ENCODE peak calls at places on chromosome 13, in eight cellular contexts. One of them, this sample, is unnamed.

GRCh38 chr13:44051923-44052322 is 172.2 kb downstream of the LACC1 start:
- DNase-seq in stimulated activated CD8-positive, alpha-beta memory T cell treated with anti-CD3 and anti-CD28 coated beads, Interleukin-7, amount 100 ng/mL, for 1 hour: no peak
- DNase-seq in BJ: no peak
- DNase-seq in T47D: peak
- DNase-seq in GM13977: no peak
- DNase-seq in activated CD4-positive, alpha-beta T cell treated with anti-CD3 and anti-CD28 coated beads, Interleukin-2, amount 10 ng/mL, durations not matched to agents 7 days and 5 days: no peak
- DNase-seq in GDM1: no peak
- DNase-seq in activated T-cell treated with anti-CD3 and anti-CD28 coated beads, Interleukin-2, amount 50 U/mL, for 72 hours: no peak
- DNase-seq in this sample: no peak

GRCh38 chr13:96940961-96941360 is 53.3 kb downstream of the OXGR1 start:
- DNase-seq in stimulated activated CD8-positive, alpha-beta memory T cell treated with anti-CD3 and anti-CD28 coated beads, Interleukin-7, amount 100 ng/mL, for 1 hour: no peak
- DNase-seq in BJ: no peak
- DNase-seq in GM13977: no peak
- DNase-seq in activated CD4-positive, alpha-beta T cell treated with anti-CD3 and anti-CD28 coated beads, Interleukin-2, amount 10 ng/mL, durations not matched to agents 7 days and 5 days: no peak
- DNase-seq in GDM1: no peak
- DNase-seq in T47D: no peak
- DNase-seq in activated T-cell treated with anti-CD3 and anti-CD28 coated beads, Interleukin-2, amount 50 U/mL, for 72 hours: no peak
- DNase-seq in this sample: no peak

GRCh38 chr13:74839656-74840055 is 642.3 kb downstream of the TBC1D4 start:
- DNase-seq in activated T-cell treated with anti-CD3 and anti-CD28 coated beads, Interleukin-2, amount 50 U/mL, for 72 hours: no peak
- DNase-seq in stimulated activated CD8-positive, alpha-beta memory T cell treated with anti-CD3 and anti-CD28 coated beads, Interleukin-7, amount 100 ng/mL, for 1 hour: no peak
- DNase-seq in T47D: no peak
- DNase-seq in GM13977: no peak
- DNase-seq in GDM1: no peak
- DNase-seq in BJ: no peak
- DNase-seq in activated CD4-positive, alpha-beta T cell treated with anti-CD3 and anti-CD28 coated beads, Interleukin-2, amount 10 ng/mL, durations not matched to agents 7 days and 5 days: no peak
- DNase-seq in this sample: no peak

GRCh38 chr13:111177803-111178389 is 62.8 kb downstream of the ARHGEF7 start:
- DNase-seq in GDM1: no peak
- DNase-seq in stimulated activated CD8-positive, alpha-beta memory T cell treated with anti-CD3 and anti-CD28 coated beads, Interleukin-7, amount 100 ng/mL, for 1 hour: no peak
- DNase-seq in activated CD4-positive, alpha-beta T cell treated with anti-CD3 and anti-CD28 coated beads, Interleukin-2, amount 10 ng/mL, durations not matched to agents 7 days and 5 days: no peak
- DNase-seq in GM13977: no peak
- DNase-seq in BJ: peak
- DNase-seq in T47D: no peak
- DNase-seq in activated T-cell treated with anti-CD3 and anti-CD28 coated beads, Interleukin-2, amount 50 U/mL, for 72 hours: no peak
- DNase-seq in this sample: no peak

GRCh38 chr13:25874064-25874737 is 177.6 kb downstream of the SHISA2 start:
- DNase-seq in GDM1: no peak
- DNase-seq in stimulated activated CD8-positive, alpha-beta memory T cell treated with anti-CD3 and anti-CD28 coated beads, Interleukin-7, amount 100 ng/mL, for 1 hour: no peak
- DNase-seq in activated T-cell treated with anti-CD3 and anti-CD28 coated beads, Interleukin-2, amount 50 U/mL, for 72 hours: no peak
- DNase-seq in T47D: no peak
- DNase-seq in GM13977: no peak
- DNase-seq in activated CD4-positive, alpha-beta T cell treated with anti-CD3 and anti-CD28 coated beads, Interleukin-2, amount 10 ng/mL, durations not matched to agents 7 days and 5 days: no peak
- DNase-seq in BJ: no peak
- DNase-seq in this sample: no peak

GRCh38 chr13:108269601-108270328 is at the start of gene TNFSF13B:
- DNase-seq in GDM1: peak
- DNase-seq in stimulated activated CD8-positive, alpha-beta memory T cell treated with anti-CD3 and anti-CD28 coated beads, Interleukin-7, amount 100 ng/mL, for 1 hour: no peak
- DNase-seq in GM13977: peak
- DNase-seq in activated CD4-positive, alpha-beta T cell treated with anti-CD3 and anti-CD28 coated beads, Interleukin-2, amount 10 ng/mL, durations not matched to agents 7 days and 5 days: peak
- DNase-seq in BJ: peak
- DNase-seq in T47D: peak
- DNase-seq in activated T-cell treated with anti-CD3 and anti-CD28 coated beads, Interleukin-2, amount 50 U/mL, for 72 hours: peak
- DNase-seq in this sample: peak

GRCh38 chr13:24613755-24614154 is 66.5 kb upstream of the ATP12A start:
- DNase-seq in activated T-cell treated with anti-CD3 and anti-CD28 coated beads, Interleukin-2, amount 50 U/mL, for 72 hours: no peak
- DNase-seq in GM13977: no peak
- DNase-seq in T47D: no peak
- DNase-seq in stimulated activated CD8-positive, alpha-beta memory T cell treated with anti-CD3 and anti-CD28 coated beads, Interleukin-7, amount 100 ng/mL, for 1 hour: no peak
- DNase-seq in activated CD4-positive, alpha-beta T cell treated with anti-CD3 and anti-CD28 coated beads, Interleukin-2, amount 10 ng/mL, durations not matched to agents 7 days and 5 days: no peak
- DNase-seq in GDM1: no peak
- DNase-seq in BJ: no peak
- DNase-seq in this sample: no peak

GRCh38 chr13:60329221-60329983 is 67.6 kb upstream of the TDRD3 start:
- DNase-seq in T47D: peak
- DNase-seq in activated T-cell treated with anti-CD3 and anti-CD28 coated beads, Interleukin-2, amount 50 U/mL, for 72 hours: peak
- DNase-seq in GDM1: peak
- DNase-seq in activated CD4-positive, alpha-beta T cell treated with anti-CD3 and anti-CD28 coated beads, Interleukin-2, amount 10 ng/mL, durations not matched to agents 7 days and 5 days: peak
- DNase-seq in GM13977: peak
- DNase-seq in BJ: no peak
- DNase-seq in stimulated activated CD8-positive, alpha-beta memory T cell treated with anti-CD3 and anti-CD28 coated beads, Interleukin-7, amount 100 ng/mL, for 1 hour: no peak
- DNase-seq in this sample: peak

GRCh38 chr13:66492479-66492878 is 737.7 kb downstream of the PCDH9 start:
- DNase-seq in activated CD4-positive, alpha-beta T cell treated with anti-CD3 and anti-CD28 coated beads, Interleukin-2, amount 10 ng/mL, durations not matched to agents 7 days and 5 days: no peak
- DNase-seq in T47D: peak
- DNase-seq in GDM1: no peak
- DNase-seq in BJ: no peak
- DNase-seq in stimulated activated CD8-positive, alpha-beta memory T cell treated with anti-CD3 and anti-CD28 coated beads, Interleukin-7, amount 100 ng/mL, for 1 hour: no peak
- DNase-seq in GM13977: no peak
- DNase-seq in activated T-cell treated with anti-CD3 and anti-CD28 coated beads, Interleukin-2, amount 50 U/mL, for 72 hours: no peak
- DNase-seq in this sample: no peak

GRCh38 chr13:51380269-51380668 is 40.8 kb downstream of the SERPINE3 start:
- DNase-seq in GM13977: no peak
- DNase-seq in stimulated activated CD8-positive, alpha-beta memory T cell treated with anti-CD3 and anti-CD28 coated beads, Interleukin-7, amount 100 ng/mL, for 1 hour: no peak
- DNase-seq in activated CD4-positive, alpha-beta T cell treated with anti-CD3 and anti-CD28 coated beads, Interleukin-2, amount 10 ng/mL, durations not matched to agents 7 days and 5 days: no peak
- DNase-seq in T47D: peak
- DNase-seq in BJ: no peak
- DNase-seq in activated T-cell treated with anti-CD3 and anti-CD28 coated beads, Interleukin-2, amount 50 U/mL, for 72 hours: no peak
- DNase-seq in GDM1: no peak
- DNase-seq in this sample: no peak

GRCh38 chr13:75725784-75726183 is 89.7 kb downstream of the LMO7 start:
- DNase-seq in stimulated activated CD8-positive, alpha-beta memory T cell treated with anti-CD3 and anti-CD28 coated beads, Interleukin-7, amount 100 ng/mL, for 1 hour: no peak
- DNase-seq in activated T-cell treated with anti-CD3 and anti-CD28 coated beads, Interleukin-2, amount 50 U/mL, for 72 hours: no peak
- DNase-seq in T47D: peak
- DNase-seq in GM13977: no peak
- DNase-seq in GDM1: no peak
- DNase-seq in BJ: no peak
- DNase-seq in activated CD4-positive, alpha-beta T cell treated with anti-CD3 and anti-CD28 coated beads, Interleukin-2, amount 10 ng/mL, durations not matched to agents 7 days and 5 days: no peak
- DNase-seq in this sample: no peak

GRCh38 chr13:102220681-102221228 is 181.1 kb downstream of the FGF14 start:
- DNase-seq in GDM1: no peak
- DNase-seq in activated T-cell treated with anti-CD3 and anti-CD28 coated beads, Interleukin-2, amount 50 U/mL, for 72 hours: no peak
- DNase-seq in activated CD4-positive, alpha-beta T cell treated with anti-CD3 and anti-CD28 coated beads, Interleukin-2, amount 10 ng/mL, durations not matched to agents 7 days and 5 days: no peak
- DNase-seq in GM13977: no peak
- DNase-seq in T47D: no peak
- DNase-seq in BJ: no peak
- DNase-seq in stimulated activated CD8-positive, alpha-beta memory T cell treated with anti-CD3 and anti-CD28 coated beads, Interleukin-7, amount 100 ng/mL, for 1 hour: no peak
- DNase-seq in this sample: no peak

GRCh38 chr13:113862191-113862765 is 1.6 kb downstream of the GAS6 start:
- DNase-seq in activated T-cell treated with anti-CD3 and anti-CD28 coated beads, Interleukin-2, amount 50 U/mL, for 72 hours: no peak
- DNase-seq in GM13977: no peak
- DNase-seq in activated CD4-positive, alpha-beta T cell treated with anti-CD3 and anti-CD28 coated beads, Interleukin-2, amount 10 ng/mL, durations not matched to agents 7 days and 5 days: no peak
- DNase-seq in stimulated activated CD8-positive, alpha-beta memory T cell treated with anti-CD3 and anti-CD28 coated beads, Interleukin-7, amount 100 ng/mL, for 1 hour: no peak
- DNase-seq in GDM1: no peak
- DNase-seq in T47D: no peak
- DNase-seq in BJ: no peak
- DNase-seq in this sample: no peak

GRCh38 chr13:33319859-33320258 is 34.3 kb upstream of the STARD13 start:
- DNase-seq in activated CD4-positive, alpha-beta T cell treated with anti-CD3 and anti-CD28 coated beads, Interleukin-2, amount 10 ng/mL, durations not matched to agents 7 days and 5 days: no peak
- DNase-seq in T47D: peak
- DNase-seq in GDM1: no peak
- DNase-seq in GM13977: no peak
- DNase-seq in activated T-cell treated with anti-CD3 and anti-CD28 coated beads, Interleukin-2, amount 50 U/mL, for 72 hours: no peak
- DNase-seq in BJ: no peak
- DNase-seq in stimulated activated CD8-positive, alpha-beta memory T cell treated with anti-CD3 and anti-CD28 coated beads, Interleukin-7, amount 100 ng/mL, for 1 hour: no peak
- DNase-seq in this sample: no peak

GRCh38 chr13:112800057-112800456 is 110.2 kb downstream of the ATP11A start:
- DNase-seq in BJ: no peak
- DNase-seq in activated T-cell treated with anti-CD3 and anti-CD28 coated beads, Interleukin-2, amount 50 U/mL, for 72 hours: no peak
- DNase-seq in stimulated activated CD8-positive, alpha-beta memory T cell treated with anti-CD3 and anti-CD28 coated beads, Interleukin-7, amount 100 ng/mL, for 1 hour: no peak
- DNase-seq in GM13977: no peak
- DNase-seq in GDM1: no peak
- DNase-seq in T47D: no peak
- DNase-seq in activated CD4-positive, alpha-beta T cell treated with anti-CD3 and anti-CD28 coated beads, Interleukin-2, amount 10 ng/mL, durations not matched to agents 7 days and 5 days: no peak
- DNase-seq in this sample: no peak

GRCh38 chr13:49627831-49628652 is at the start of gene ARL11:
- DNase-seq in T47D: peak
- DNase-seq in stimulated activated CD8-positive, alpha-beta memory T cell treated with anti-CD3 and anti-CD28 coated beads, Interleukin-7, amount 100 ng/mL, for 1 hour: peak
- DNase-seq in activated T-cell treated with anti-CD3 and anti-CD28 coated beads, Interleukin-2, amount 50 U/mL, for 72 hours: peak
- DNase-seq in activated CD4-positive, alpha-beta T cell treated with anti-CD3 and anti-CD28 coated beads, Interleukin-2, amount 10 ng/mL, durations not matched to agents 7 days and 5 days: peak
- DNase-seq in BJ: no peak
- DNase-seq in GM13977: peak
- DNase-seq in GDM1: peak
- DNase-seq in this sample: no peak

GRCh38 chr13:50594276-50594970 is 249.1 kb downstream of the DLEU7 start:
- DNase-seq in GDM1: peak
- DNase-seq in BJ: no peak
- DNase-seq in activated CD4-positive, alpha-beta T cell treated with anti-CD3 and anti-CD28 coated beads, Interleukin-2, amount 10 ng/mL, durations not matched to agents 7 days and 5 days: peak
- DNase-seq in activated T-cell treated with anti-CD3 and anti-CD28 coated beads, Interleukin-2, amount 50 U/mL, for 72 hours: peak
- DNase-seq in stimulated activated CD8-positive, alpha-beta memory T cell treated with anti-CD3 and anti-CD28 coated beads, Interleukin-7, amount 100 ng/mL, for 1 hour: no peak
- DNase-seq in T47D: no peak
- DNase-seq in GM13977: peak
- DNase-seq in this sample: no peak

GRCh38 chr13:45209229-45209628 is 8.4 kb upstream of the KCTD4 start:
- DNase-seq in BJ: no peak
- DNase-seq in GDM1: no peak
- DNase-seq in stimulated activated CD8-positive, alpha-beta memory T cell treated with anti-CD3 and anti-CD28 coated beads, Interleukin-7, amount 100 ng/mL, for 1 hour: no peak
- DNase-seq in activated T-cell treated with anti-CD3 and anti-CD28 coated beads, Interleukin-2, amount 50 U/mL, for 72 hours: no peak
- DNase-seq in GM13977: no peak
- DNase-seq in activated CD4-positive, alpha-beta T cell treated with anti-CD3 and anti-CD28 coated beads, Interleukin-2, amount 10 ng/mL, durations not matched to agents 7 days and 5 days: no peak
- DNase-seq in T47D: no peak
- DNase-seq in this sample: no peak

GRCh38 chr13:59340151-59340550 is 823.6 kb downstream of the DIAPH3 start:
- DNase-seq in activated T-cell treated with anti-CD3 and anti-CD28 coated beads, Interleukin-2, amount 50 U/mL, for 72 hours: no peak
- DNase-seq in activated CD4-positive, alpha-beta T cell treated with anti-CD3 and anti-CD28 coated beads, Interleukin-2, amount 10 ng/mL, durations not matched to agents 7 days and 5 days: no peak
- DNase-seq in GM13977: no peak
- DNase-seq in GDM1: no peak
- DNase-seq in BJ: no peak
- DNase-seq in T47D: no peak
- DNase-seq in stimulated activated CD8-positive, alpha-beta memory T cell treated with anti-CD3 and anti-CD28 coated beads, Interleukin-7, amount 100 ng/mL, for 1 hour: no peak
- DNase-seq in this sample: no peak

GRCh38 chr13:52737900-52738299 is 1.7 kb downstream of the CNMD start:
- DNase-seq in activated T-cell treated with anti-CD3 and anti-CD28 coated beads, Interleukin-2, amount 50 U/mL, for 72 hours: no peak
- DNase-seq in GM13977: no peak
- DNase-seq in BJ: no peak
- DNase-seq in T47D: no peak
- DNase-seq in activated CD4-positive, alpha-beta T cell treated with anti-CD3 and anti-CD28 coated beads, Interleukin-2, amount 10 ng/mL, durations not matched to agents 7 days and 5 days: no peak
- DNase-seq in stimulated activated CD8-positive, alpha-beta memory T cell treated with anti-CD3 and anti-CD28 coated beads, Interleukin-7, amount 100 ng/mL, for 1 hour: no peak
- DNase-seq in GDM1: no peak
- DNase-seq in this sample: no peak

GRCh38 chr13:79141082-79141481 is 265.0 kb downstream of the RBM26 start:
- DNase-seq in activated CD4-positive, alpha-beta T cell treated with anti-CD3 and anti-CD28 coated beads, Interleukin-2, amount 10 ng/mL, durations not matched to agents 7 days and 5 days: no peak
- DNase-seq in BJ: no peak
- DNase-seq in GM13977: no peak
- DNase-seq in T47D: no peak
- DNase-seq in activated T-cell treated with anti-CD3 and anti-CD28 coated beads, Interleukin-2, amount 50 U/mL, for 72 hours: no peak
- DNase-seq in stimulated activated CD8-positive, alpha-beta memory T cell treated with anti-CD3 and anti-CD28 coated beads, Interleukin-7, amount 100 ng/mL, for 1 hour: no peak
- DNase-seq in GDM1: no peak
- DNase-seq in this sample: no peak

GRCh38 chr13:27024781-27025492 is 146.7 kb downstream of the USP12 start:
- DNase-seq in GDM1: no peak
- DNase-seq in GM13977: no peak
- DNase-seq in activated CD4-positive, alpha-beta T cell treated with anti-CD3 and anti-CD28 coated beads, Interleukin-2, amount 10 ng/mL, durations not matched to agents 7 days and 5 days: no peak
- DNase-seq in activated T-cell treated with anti-CD3 and anti-CD28 coated beads, Interleukin-2, amount 50 U/mL, for 72 hours: no peak
- DNase-seq in BJ: no peak
- DNase-seq in T47D: no peak
- DNase-seq in stimulated activated CD8-positive, alpha-beta memory T cell treated with anti-CD3 and anti-CD28 coated beads, Interleukin-7, amount 100 ng/mL, for 1 hour: no peak
- DNase-seq in this sample: no peak

GRCh38 chr13:26483546-26483945 is 73.9 kb upstream of the WASF3 start:
- DNase-seq in stimulated activated CD8-positive, alpha-beta memory T cell treated with anti-CD3 and anti-CD28 coated beads, Interleukin-7, amount 100 ng/mL, for 1 hour: no peak
- DNase-seq in BJ: no peak
- DNase-seq in GDM1: no peak
- DNase-seq in GM13977: no peak
- DNase-seq in activated T-cell treated with anti-CD3 and anti-CD28 coated beads, Interleukin-2, amount 50 U/mL, for 72 hours: no peak
- DNase-seq in T47D: no peak
- DNase-seq in activated CD4-positive, alpha-beta T cell treated with anti-CD3 and anti-CD28 coated beads, Interleukin-2, amount 10 ng/mL, durations not matched to agents 7 days and 5 days: no peak
- DNase-seq in this sample: no peak

GRCh38 chr13:104086759-104087158 is 1020.5 kb upstream of the SLC10A2 start:
- DNase-seq in GM13977: no peak
- DNase-seq in activated T-cell treated with anti-CD3 and anti-CD28 coated beads, Interleukin-2, amount 50 U/mL, for 72 hours: no peak
- DNase-seq in BJ: peak
- DNase-seq in T47D: no peak
- DNase-seq in GDM1: no peak
- DNase-seq in stimulated activated CD8-positive, alpha-beta memory T cell treated with anti-CD3 and anti-CD28 coated beads, Interleukin-7, amount 100 ng/mL, for 1 hour: no peak
- DNase-seq in activated CD4-positive, alpha-beta T cell treated with anti-CD3 and anti-CD28 coated beads, Interleukin-2, amount 10 ng/mL, durations not matched to agents 7 days and 5 days: no peak
- DNase-seq in this sample: no peak

GRCh38 chr13:101875717-101876393 is 423.4 kb downstream of the ITGBL1 start:
- DNase-seq in GM13977: no peak
- DNase-seq in activated CD4-positive, alpha-beta T cell treated with anti-CD3 and anti-CD28 coated beads, Interleukin-2, amount 10 ng/mL, durations not matched to agents 7 days and 5 days: no peak
- DNase-seq in T47D: peak
- DNase-seq in BJ: no peak
- DNase-seq in GDM1: no peak
- DNase-seq in stimulated activated CD8-positive, alpha-beta memory T cell treated with anti-CD3 and anti-CD28 coated beads, Interleukin-7, amount 100 ng/mL, for 1 hour: no peak
- DNase-seq in activated T-cell treated with anti-CD3 and anti-CD28 coated beads, Interleukin-2, amount 50 U/mL, for 72 hours: no peak
- DNase-seq in this sample: peak

GRCh38 chr13:48131481-48131992 is 36.6 kb upstream of the MED4 start:
- DNase-seq in stimulated activated CD8-positive, alpha-beta memory T cell treated with anti-CD3 and anti-CD28 coated beads, Interleukin-7, amount 100 ng/mL, for 1 hour: no peak
- DNase-seq in GM13977: no peak
- DNase-seq in T47D: no peak
- DNase-seq in GDM1: no peak
- DNase-seq in activated T-cell treated with anti-CD3 and anti-CD28 coated beads, Interleukin-2, amount 50 U/mL, for 72 hours: no peak
- DNase-seq in BJ: no peak
- DNase-seq in activated CD4-positive, alpha-beta T cell treated with anti-CD3 and anti-CD28 coated beads, Interleukin-2, amount 10 ng/mL, durations not matched to agents 7 days and 5 days: no peak
- DNase-seq in this sample: no peak

GRCh38 chr13:83211301-83211700 is 671.0 kb downstream of the SLITRK1 start:
- DNase-seq in GM13977: no peak
- DNase-seq in stimulated activated CD8-positive, alpha-beta memory T cell treated with anti-CD3 and anti-CD28 coated beads, Interleukin-7, amount 100 ng/mL, for 1 hour: no peak
- DNase-seq in activated CD4-positive, alpha-beta T cell treated with anti-CD3 and anti-CD28 coated beads, Interleukin-2, amount 10 ng/mL, durations not matched to agents 7 days and 5 days: no peak
- DNase-seq in GDM1: no peak
- DNase-seq in T47D: no peak
- DNase-seq in BJ: no peak
- DNase-seq in activated T-cell treated with anti-CD3 and anti-CD28 coated beads, Interleukin-2, amount 50 U/mL, for 72 hours: no peak
- DNase-seq in this sample: no peak

GRCh38 chr13:98144501-98145350 is 1.8 kb downstream of the FARP1 start:
- DNase-seq in activated T-cell treated with anti-CD3 and anti-CD28 coated beads, Interleukin-2, amount 50 U/mL, for 72 hours: no peak
- DNase-seq in GDM1: no peak
- DNase-seq in T47D: peak
- DNase-seq in stimulated activated CD8-positive, alpha-beta memory T cell treated with anti-CD3 and anti-CD28 coated beads, Interleukin-7, amount 100 ng/mL, for 1 hour: no peak
- DNase-seq in activated CD4-positive, alpha-beta T cell treated with anti-CD3 and anti-CD28 coated beads, Interleukin-2, amount 10 ng/mL, durations not matched to agents 7 days and 5 days: no peak
- DNase-seq in BJ: peak
- DNase-seq in GM13977: no peak
- DNase-seq in this sample: no peak

GRCh38 chr13:93558637-93559036 is 332.0 kb downstream of the GPC6 start:
- DNase-seq in GDM1: no peak
- DNase-seq in stimulated activated CD8-positive, alpha-beta memory T cell treated with anti-CD3 and anti-CD28 coated beads, Interleukin-7, amount 100 ng/mL, for 1 hour: no peak
- DNase-seq in T47D: no peak
- DNase-seq in activated CD4-positive, alpha-beta T cell treated with anti-CD3 and anti-CD28 coated beads, Interleukin-2, amount 10 ng/mL, durations not matched to agents 7 days and 5 days: no peak
- DNase-seq in BJ: no peak
- DNase-seq in GM13977: no peak
- DNase-seq in activated T-cell treated with anti-CD3 and anti-CD28 coated beads, Interleukin-2, amount 50 U/mL, for 72 hours: no peak
- DNase-seq in this sample: no peak

GRCh38 chr13:61183670-61184069 is 232.0 kb downstream of the PCDH20 start:
- DNase-seq in stimulated activated CD8-positive, alpha-beta memory T cell treated with anti-CD3 and anti-CD28 coated beads, Interleukin-7, amount 100 ng/mL, for 1 hour: no peak
- DNase-seq in GDM1: no peak
- DNase-seq in activated CD4-positive, alpha-beta T cell treated with anti-CD3 and anti-CD28 coated beads, Interleukin-2, amount 10 ng/mL, durations not matched to agents 7 days and 5 days: no peak
- DNase-seq in activated T-cell treated with anti-CD3 and anti-CD28 coated beads, Interleukin-2, amount 50 U/mL, for 72 hours: no peak
- DNase-seq in BJ: no peak
- DNase-seq in GM13977: no peak
- DNase-seq in T47D: no peak
- DNase-seq in this sample: no peak

GRCh38 chr13:60351326-60351725 is 45.7 kb upstream of the TDRD3 start:
- DNase-seq in T47D: peak
- DNase-seq in GDM1: no peak
- DNase-seq in stimulated activated CD8-positive, alpha-beta memory T cell treated with anti-CD3 and anti-CD28 coated beads, Interleukin-7, amount 100 ng/mL, for 1 hour: no peak
- DNase-seq in activated CD4-positive, alpha-beta T cell treated with anti-CD3 and anti-CD28 coated beads, Interleukin-2, amount 10 ng/mL, durations not matched to agents 7 days and 5 days: no peak
- DNase-seq in activated T-cell treated with anti-CD3 and anti-CD28 coated beads, Interleukin-2, amount 50 U/mL, for 72 hours: no peak
- DNase-seq in GM13977: no peak
- DNase-seq in BJ: no peak
- DNase-seq in this sample: no peak

GRCh38 chr13:59674616-59675015 is 489.1 kb downstream of the DIAPH3 start:
- DNase-seq in activated CD4-positive, alpha-beta T cell treated with anti-CD3 and anti-CD28 coated beads, Interleukin-2, amount 10 ng/mL, durations not matched to agents 7 days and 5 days: no peak
- DNase-seq in T47D: no peak
- DNase-seq in BJ: no peak
- DNase-seq in GM13977: no peak
- DNase-seq in GDM1: no peak
- DNase-seq in activated T-cell treated with anti-CD3 and anti-CD28 coated beads, Interleukin-2, amount 50 U/mL, for 72 hours: no peak
- DNase-seq in stimulated activated CD8-positive, alpha-beta memory T cell treated with anti-CD3 and anti-CD28 coated beads, Interleukin-7, amount 100 ng/mL, for 1 hour: no peak
- DNase-seq in this sample: no peak